ENCODE peak calls at places on chromosomes 4 and X, in five cellular contexts. T is IMR-90, A is endothelial cell, C is progenitor cell of endocrine pancreas, D is cardiac fibroblast. Z is an unnamed sample.
A peak's percentile ranks its signal among the peaks of the same experiment; 100 is the strongest.

GRCh38 chr4:84412062-84412461 is 87.0 kb downstream of the NKX6-1 start:
- DNase-seq in D (no peak), C (no peak), T (no peak), A (no peak), Z (no peak)

GRCh38 chr4:76856183-76856969 is 41.6 kb downstream of the SOWAHB start:
- DNase-seq in C (no peak), D (peak; percentile 48), T (peak; percentile 74), A (no peak), Z (no peak)

GRCh38 chr4:144174401-144175067 is 34.0 kb upstream of the GYPA start:
- DNase-seq in T (peak; percentile 59), C (no peak), D (peak; percentile 82), A (peak; percentile 6), Z (peak; percentile 28)

GRCh38 chr4:172035573-172035972 is 222.4 kb downstream of the GALNTL6 start:
- DNase-seq in D (no peak), T (no peak), A (no peak), C (no peak), Z (no peak)

GRCh38 chr4:182142146-182143085 is 100.8 kb upstream of the TENM3 start:
- DNase-seq in T (peak; percentile 58), C (peak; percentile 32), D (peak; percentile 3), A (peak; percentile 47), Z (peak; percentile 4)

GRCh38 chr4:140568507-140569306 is at the start of gene UCP1:
- DNase-seq in D (no peak), C (peak; percentile 35), A (peak; percentile 73), T (no peak), Z (peak; percentile 7)

GRCh38 chr4:108345862-108346530 is 177.3 kb upstream of the LEF1 start:
- DNase-seq in A (no peak), C (no peak), T (peak; percentile 4), D (peak; percentile 15), Z (no peak)

GRCh38 chr4:94642561-94642866 is 115.2 kb upstream of the BMPR1B start:
- DNase-seq in D (peak; percentile 27), T (peak; percentile 5), C (no peak), A (no peak), Z (no peak)

GRCh38 chrX:11792461-11793421 is 34.7 kb downstream of the MSL3 start:
- DNase-seq in T (no peak), C (no peak), A (no peak), D (no peak), Z (peak; percentile 85)

GRCh38 chr4:122827258-122827887 is 742 bp downstream of the FGF2 start:
- DNase-seq in T (peak; percentile 25), C (peak; percentile 19), A (peak; percentile 49), D (peak; percentile 61), Z (peak; percentile 26)

GRCh38 chr4:147732516-147733193 is 767 bp downstream of the ARHGAP10 start:
- DNase-seq in A (peak; percentile 28), T (peak; percentile 39), D (peak; percentile 42), C (peak; percentile 29), Z (peak; percentile 19)

DNA sequence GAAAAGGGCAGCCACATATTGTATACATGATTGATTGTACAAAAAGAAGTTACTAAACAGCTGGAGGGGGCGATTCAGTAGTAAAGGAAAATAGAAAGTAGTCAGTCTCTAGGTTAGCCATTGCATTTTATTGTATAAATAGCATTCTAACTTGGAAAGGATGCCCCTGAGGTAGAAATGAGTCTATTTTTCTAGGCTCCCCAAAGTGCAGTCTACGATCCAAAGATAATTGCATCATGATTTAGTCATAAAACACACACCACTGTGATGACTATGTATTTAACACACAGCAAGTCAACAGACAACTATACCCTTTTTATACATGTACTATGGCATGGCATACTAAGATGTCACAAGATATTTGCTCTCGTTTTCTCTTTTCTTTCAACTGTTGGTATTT is 204.9 kb downstream of the APBB2 start:
- DNase-seq in D (peak; percentile 87), T (peak; percentile 87), C (no peak), A (no peak), Z (no peak)
- TF ChIP-seq CTCF in D (no peak), T (no peak), C (no peak), A (no peak), Z (no peak)

GRCh38 chrX:152641996-152642395 is 4.3 kb downstream of the GABRQ start:
- DNase-seq in T (peak; percentile 1), A (peak; percentile 34), C (no peak), D (peak; percentile 6), Z (no peak)
- TF ChIP-seq CTCF in T (no peak), A (no peak), C (no peak), D (no peak), Z (no peak)

GRCh38 chr4:102826105-102826889 is 1.1 kb downstream of the UBE2D3 start:
- DNase-seq in C (no peak), A (no peak), D (no peak), T (no peak), Z (no peak)

GRCh38 chr4:102826890-102827673 is at the start of gene UBE2D3:
- DNase-seq in T (peak; percentile 97), D (peak; percentile 98), C (peak; percentile 91), A (peak; percentile 94), Z (peak; percentile 97)

GRCh38 chr4:102828497-102828808 is 1.1 kb upstream of the UBE2D3 start:
- DNase-seq in C (no peak), T (peak; percentile 18), D (no peak), A (no peak), Z (no peak)

GRCh38 chr4:102829803-102830202 is 2.5 kb upstream of the UBE2D3 start:
- DNase-seq in D (no peak), T (no peak), A (no peak), C (no peak), Z (no peak)

GRCh38 chr4:102827674-102828496 is 534 bp upstream of the UBE2D3 start:
- DNase-seq in D (peak; percentile 100), A (peak; percentile 94), C (peak; percentile 92), T (peak; percentile 100), Z (peak; percentile 100)
- TF ChIP-seq CTCF in D (no peak), A (no peak), C (no peak), T (no peak), Z (no peak)

GRCh38 chr4:173514641-173515217 is 15.3 kb downstream of the HAND2 start:
- DNase-seq in A (no peak), C (no peak), T (no peak), D (no peak), Z (no peak)

GRCh38 chr4:173517781-173518371 is 12.2 kb downstream of the HAND2 start:
- DNase-seq in D (peak; percentile 52), C (no peak), T (no peak), A (no peak), Z (no peak)

GRCh38 chr4:173515458-173515857 is 14.6 kb downstream of the HAND2 start:
- DNase-seq in A (no peak), C (no peak), T (no peak), D (no peak), Z (no peak)

GRCh38 chr4:173518419-173519102 is 11.5 kb downstream of the HAND2 start:
- DNase-seq in A (no peak), C (no peak), D (peak; percentile 59), T (no peak), Z (no peak)

DNA sequence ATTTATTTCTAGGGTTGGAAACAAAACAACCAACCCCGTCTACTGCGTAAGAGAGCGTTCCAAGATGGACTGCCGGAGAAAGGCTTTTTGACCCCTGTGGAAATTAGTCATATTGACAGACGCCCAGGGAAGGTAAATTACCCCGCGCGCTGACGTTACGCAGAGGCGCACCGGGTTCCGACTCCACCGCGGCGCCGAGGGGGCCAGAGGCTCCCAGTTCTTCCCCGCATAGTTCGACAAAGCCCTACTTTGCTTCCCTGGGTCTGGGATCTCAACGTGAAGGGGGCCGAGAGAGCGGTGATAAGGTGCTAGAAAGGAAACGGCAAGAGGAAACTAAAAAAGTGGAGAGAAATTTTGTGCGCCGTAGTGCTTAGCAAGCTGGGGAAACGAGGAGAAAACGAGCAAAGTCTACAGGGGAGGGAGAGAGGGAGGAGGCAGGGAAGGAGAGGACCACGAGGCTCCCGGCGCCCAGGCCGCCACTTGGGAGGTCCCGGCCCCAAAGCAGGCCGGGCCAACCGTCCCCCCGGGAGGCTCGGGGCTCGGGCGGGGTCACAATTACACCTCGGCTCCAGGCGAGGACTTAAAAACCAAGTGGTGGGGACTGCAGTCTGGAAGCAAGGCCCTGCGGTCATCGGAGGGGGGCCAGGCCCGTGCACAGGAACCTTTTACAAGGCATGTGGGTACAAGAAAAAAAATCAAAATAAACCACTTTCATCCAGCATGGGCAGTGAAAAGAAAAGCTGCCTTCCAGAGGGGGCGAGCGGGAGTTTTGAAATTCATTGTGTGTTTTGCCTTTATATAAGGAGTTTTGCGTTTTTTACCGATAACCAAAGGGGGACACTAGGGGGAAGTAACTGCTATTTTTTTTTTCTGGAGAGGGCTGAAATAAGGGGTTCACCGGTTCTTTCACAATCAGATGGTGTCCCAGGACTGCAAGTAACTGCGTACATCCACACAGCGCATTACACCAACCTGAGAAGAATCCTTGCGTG is 13.1 kb downstream of the HAND2 start:
- DNase-seq in C (no peak), T (no peak), A (no peak), D (no peak), Z (no peak)
- TF ChIP-seq CTCF in C (no peak), T (no peak), A (no peak), D (no peak), Z (no peak)

GRCh38 chr4:121479801-121480200 is 99.0 kb upstream of the QRFPR start:
- DNase-seq in T (no peak), D (no peak), C (no peak), A (no peak), Z (no peak)

GRCh38 chr4:121485190-121485804 is 104.5 kb upstream of the QRFPR start:
- DNase-seq in A (no peak), C (no peak), T (no peak), D (no peak), Z (no peak)

GRCh38 chr4:121484633-121485032 is 103.8 kb upstream of the QRFPR start:
- DNase-seq in D (peak; percentile 77), C (no peak), T (peak; percentile 66), A (peak; percentile 15), Z (peak; percentile 33)
- TF ChIP-seq CTCF in D (peak; percentile 91), C (peak; percentile 69), T (peak; percentile 79), A (no peak), Z (peak; percentile 69)

DNA sequence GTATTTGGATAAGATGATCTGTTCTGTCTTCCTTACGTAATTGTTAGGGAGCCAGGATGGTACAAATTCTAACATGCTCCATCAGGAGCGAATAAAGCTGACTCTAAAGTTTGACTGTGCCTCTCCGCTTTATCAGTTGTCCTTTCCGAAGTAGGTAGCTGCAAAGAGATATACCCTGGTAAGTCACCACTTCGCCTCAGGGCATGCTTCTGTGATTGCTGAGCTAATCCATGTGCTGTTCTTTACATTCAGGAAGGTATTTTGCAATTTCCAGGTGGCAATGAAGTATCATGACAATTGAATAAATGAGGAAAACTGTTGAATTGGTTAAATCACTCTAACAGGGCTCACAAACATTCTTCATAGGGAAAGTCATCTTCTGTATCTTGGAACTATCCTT is 38.9 kb downstream of the KIT start:
- DNase-seq in T (no peak), D (no peak), C (no peak), A (no peak), Z (no peak)
- TF ChIP-seq CTCF in T (no peak), D (no peak), C (no peak), A (no peak), Z (no peak)

DNA sequence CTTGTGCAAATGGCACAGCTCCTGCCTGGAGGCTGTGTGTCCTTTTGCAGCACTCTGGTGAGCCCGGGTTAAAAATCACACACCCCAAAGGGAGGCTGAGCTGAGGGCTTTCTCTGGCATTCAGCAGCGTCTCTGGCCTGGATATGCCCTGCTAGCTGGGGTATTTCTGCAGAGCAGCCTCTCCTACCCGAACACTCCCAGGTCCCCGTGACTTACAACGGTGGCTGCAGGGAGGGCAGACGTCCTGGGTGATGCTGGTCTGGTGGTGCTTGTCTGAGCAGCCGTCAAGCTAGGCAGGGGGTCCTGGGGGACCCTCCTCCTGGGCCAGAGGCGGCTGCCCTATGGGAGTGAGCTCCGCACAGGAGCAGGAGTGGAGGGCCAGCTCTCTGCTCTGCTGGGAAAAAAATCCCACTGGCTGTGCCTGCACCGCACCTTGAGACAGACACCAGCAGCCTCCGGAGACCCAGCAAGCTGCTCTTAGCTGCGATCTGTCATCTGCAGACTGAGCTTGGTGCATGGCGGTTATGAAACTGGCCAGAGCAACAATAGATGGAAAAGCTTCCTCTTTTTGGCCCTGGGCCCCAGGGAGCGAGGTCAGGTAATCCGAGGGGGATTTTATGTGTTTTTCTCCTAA is 41.3 kb upstream of the ASMTL start:
- DNase-seq in C (no peak), A (no peak), T (no peak), D (no peak), Z (no peak)
- TF ChIP-seq CTCF in C (no peak), A (no peak), T (no peak), D (no peak), Z (no peak)